ENCODE peak calls at places on chromosomes 12 and 14, in nine cellular contexts. O is upper lobe of right lung; L is testis; G is esophagus squamous epithelium; K is left ventricle myocardium inferior; H is CD4-positive, alpha-beta T cell; W is tibial nerve; E is ovary; A is cardiac muscle cell. Q is an unnamed sample. For H3K9me3, the result is how much of the 10 kb centered on the place peaks cover.

GRCh38 chr12:49970030-49970429 is 2.7 kb upstream of the AQP6 start:
- DNase-seq in O (peak), L (no peak), G (no peak), K (no peak), H (no peak), W (no peak), E (no peak), A (no peak), Q (no peak)

GRCh38 chr14:59583755-59584154 is 7.1 kb upstream of the CCDC175 start:
- DNase-seq in O (no peak), L (no peak), G (no peak), K (no peak), H (no peak), W (no peak), E (no peak), A (peak), Q (no peak)

GRCh38 chr14:61860294-61860918 is 98.2 kb downstream of the SNAPC1 start:
- DNase-seq in O (no peak), L (peak), G (no peak), K (peak), H (peak), W (peak), E (no peak), A (peak), Q (no peak)

GRCh38 chr12:64656429-64656828 is 46.1 kb downstream of the RASSF3 start:
- DNase-seq in O (no peak), L (no peak), G (no peak), K (no peak), H (no peak), W (no peak), E (no peak), A (no peak), Q (no peak)

GRCh38 chr14:33705521-33705920 is 245.4 kb downstream of the EGLN3 start:
- DNase-seq in O (no peak), L (no peak), G (no peak), K (no peak), H (no peak), W (no peak), E (no peak), A (no peak), Q (no peak)

GRCh38 chr12:109153711-109154434 is 37.5 kb downstream of the ACACB start:
- DNase-seq in O (no peak), L (no peak), G (no peak), K (no peak), H (no peak), W (no peak), E (peak), A (no peak), Q (no peak)

GRCh38 chr12:56476143-56476542 is 7.8 kb downstream of the SPRYD4 start:
- DNase-seq in O (no peak), L (no peak), G (no peak), K (no peak), H (no peak), W (no peak), E (no peak), A (no peak), Q (no peak)

GRCh38 chr12:57744194-57744776 is 554 bp upstream of the TSPAN31 start:
- DNase-seq in O (peak), L (peak), G (peak), K (peak), H (peak), W (peak), E (peak), A (no peak), Q (no peak)

GRCh38 chr12:10701226-10701681 is 21.9 kb downstream of the YBX3 start:
- DNase-seq in O (no peak), L (no peak), G (no peak), K (no peak), H (no peak), W (no peak), E (no peak), A (no peak), Q (no peak)

GRCh38 chr12:120639771-120640721 is at the start of gene CABP1:
- DNase-seq in O (no peak), L (no peak), G (no peak), K (no peak), H (peak), W (no peak), E (no peak), A (no peak), Q (no peak)

GRCh38 chr12:79553863-79554574 is 136.7 kb downstream of the PAWR start:
- DNase-seq in O (no peak), L (no peak), G (no peak), K (no peak), H (no peak), W (no peak), E (no peak), A (no peak), Q (no peak)

GRCh38 chr14:101357038-101357437 is 204.3 kb upstream of the DIO3 start:
- DNase-seq in O (no peak), L (no peak), G (no peak), K (no peak), H (no peak), W (no peak), E (no peak), A (no peak), Q (no peak)

GRCh38 chr14:101353422-101353821 is 207.9 kb upstream of the DIO3 start:
- DNase-seq in O (no peak), L (no peak), G (no peak), K (no peak), H (no peak), W (no peak), E (no peak), A (no peak), Q (no peak)

GRCh38 chr14:101355284-101355683 is 206.0 kb upstream of the DIO3 start:
- DNase-seq in O (no peak), L (no peak), G (no peak), K (no peak), H (no peak), W (no peak), E (no peak), A (no peak), Q (no peak)

GRCh38 chr14:101352567-101352966 is 208.7 kb upstream of the DIO3 start:
- DNase-seq in O (no peak), L (no peak), G (no peak), K (no peak), H (no peak), W (no peak), E (no peak), A (no peak), Q (no peak)

GRCh38 chr14:101354726-101355125 is 206.6 kb upstream of the DIO3 start:
- DNase-seq in O (no peak), L (no peak), G (no peak), K (no peak), H (no peak), W (no peak), E (no peak), A (no peak), Q (no peak)
- H3K9me3 ChIP-seq in O (under half), L (under half), G (under half), K (under half), H (under half), W (under half), E (under half), A (under half), Q (under half)

GRCh38 chr12:29241821-29242591 is 92.9 kb downstream of the FAR2 start:
- DNase-seq in O (no peak), L (no peak), G (no peak), K (no peak), H (no peak), W (peak), E (no peak), A (peak), Q (peak)
- TF ChIP-seq CTCF in O (peak), L (no peak), G (peak), K (peak), H (no peak), W (no peak), E (no peak), A (peak), Q (no peak)

GRCh38 chr14:94049625-94050023 is 23.5 kb downstream of the OTUB2 start:
- DNase-seq in O (no peak), L (no peak), G (no peak), K (no peak), H (peak), W (no peak), E (no peak), A (no peak), Q (no peak)

GRCh38 chr14:94050231-94050880 is 24.2 kb downstream of the OTUB2 start:
- DNase-seq in O (peak), L (peak), G (no peak), K (peak), H (peak), W (no peak), E (no peak), A (no peak), Q (no peak)

GRCh38 chr14:94051115-94051514 is 25.0 kb downstream of the OTUB2 start:
- DNase-seq in O (no peak), L (peak), G (no peak), K (peak), H (no peak), W (peak), E (peak), A (peak), Q (peak)

GRCh38 chr14:94052662-94053061 is 26.5 kb downstream of the OTUB2 start:
- DNase-seq in O (no peak), L (peak), G (no peak), K (no peak), H (no peak), W (no peak), E (no peak), A (no peak), Q (no peak)

GRCh38 chr14:94051779-94052178 is 25.6 kb downstream of the OTUB2 start:
- DNase-seq in O (peak), L (peak), G (no peak), K (no peak), H (no peak), W (no peak), E (no peak), A (no peak), Q (no peak)
- H3K9me3 ChIP-seq in O (under half), L (under half), G (under half), K (under half), H (under half), W (under half), E (under half), A (under half), Q (under half)

GRCh38 chr14:75084513-75084912 is 15.1 kb downstream of the ZC2HC1C start:
- DNase-seq in O (no peak), L (no peak), G (no peak), K (no peak), H (no peak), W (no peak), E (no peak), A (no peak), Q (no peak)
- TF ChIP-seq CTCF in O (no peak), L (no peak), G (peak), K (peak), H (no peak), W (no peak), E (no peak), A (no peak), Q (no peak)

GRCh38 chr12:133220521-133220920 is 15.2 kb downstream of the ANHX start:
- DNase-seq in O (peak), L (no peak), G (no peak), K (no peak), H (no peak), W (no peak), E (no peak), A (no peak), Q (no peak)
- H3K9me3 ChIP-seq in O (under half), L (under half), G (under half), K (half or more), H (half or more), W (under half), E (under half), A (under half), Q (half or more)

GRCh38 chr14:94685166-94685581 is 73.0 kb downstream of the SERPINA3 start:
- DNase-seq in O (peak), L (no peak), G (no peak), K (no peak), H (no peak), W (no peak), E (no peak), A (no peak), Q (no peak)
- TF ChIP-seq CTCF in O (no peak), L (no peak), G (no peak), K (no peak), H (no peak), W (no peak), E (no peak), A (no peak), Q (no peak)

GRCh38 chr12:9039397-9039977 is 50.1 kb downstream of the KLRG1 start:
- DNase-seq in O (no peak), L (peak), G (no peak), K (no peak), H (no peak), W (peak), E (no peak), A (peak), Q (peak)
- H3K9me3 ChIP-seq in O (under half), L (under half), G (under half), K (under half), H (under half), W (under half), E (under half), A (under half), Q (under half)

DNA sequence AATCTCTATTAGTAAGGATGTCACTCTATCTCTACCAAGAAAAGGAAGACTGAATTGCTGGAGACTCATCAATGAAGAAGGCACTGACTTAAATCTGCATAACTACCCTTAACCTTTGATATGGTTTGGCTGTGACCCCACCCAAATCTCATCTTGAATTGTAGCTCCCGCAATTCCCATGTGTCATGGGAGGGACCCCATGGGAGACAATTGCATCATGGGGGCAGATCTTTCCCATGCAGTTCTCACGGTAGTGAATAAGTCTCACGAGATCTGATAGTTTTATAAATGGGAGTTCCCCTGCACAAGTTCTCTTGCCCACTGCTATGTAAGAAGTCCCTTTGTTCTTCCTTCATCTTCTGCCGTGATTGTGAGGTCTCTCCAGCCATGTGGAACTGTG is 73.4 kb upstream of the PPM1H start:
- DNase-seq in O (no peak), L (no peak), G (no peak), K (no peak), H (no peak), W (no peak), E (no peak), A (no peak), Q (no peak)
- TF ChIP-seq CTCF in O (no peak), L (no peak), G (no peak), K (no peak), H (no peak), W (no peak), E (no peak), A (no peak), Q (no peak)